ENCODE peak calls at places on chromosomes 16 and 17, in five cellular contexts. X, M, A, S and O are unnamed samples.

GRCh38 chr16:88723911-88724310 is 17.6 kb downstream of the CTU2 start:
- DNase-seq in A (no peak), M (no peak), X (no peak), S (no peak), O (no peak)

GRCh38 chr17:19410875-19411291 is at the start of gene RNF112:
- DNase-seq in X (no peak), M (no peak), A (no peak), S (no peak), O (no peak)

GRCh38 chr17:79842656-79843474 is 3.6 kb upstream of the CBX4 start:
- DNase-seq in X (no peak), S (no peak), A (no peak), M (peak), O (no peak)

GRCh38 chr17:80319999-80320344 is 59.3 kb downstream of the RNF213 start:
- DNase-seq in A (no peak), X (no peak), S (no peak), M (no peak), O (no peak)

GRCh38 chr17:57679906-57680695 is 65.0 kb downstream of the CCDC182 start:
- DNase-seq in S (no peak), M (no peak), A (no peak), X (no peak), O (no peak)

GRCh38 chr17:9968881-9969280 is 63.8 kb upstream of the RCVRN start:
- DNase-seq in X (no peak), A (no peak), M (no peak), S (no peak), O (no peak)

GRCh38 chr17:19647697-19648474 is 665 bp upstream of the ALDH3A2 start:
- DNase-seq in X (no peak), M (peak), A (no peak), S (no peak), O (no peak)

GRCh38 chr17:58344047-58344790 is 7.8 kb downstream of the SUPT4H1 start:
- DNase-seq in X (no peak), A (peak), M (peak), S (peak), O (no peak)

GRCh38 chr17:35160354-35161201 is 13.0 kb downstream of the UNC45B start:
- DNase-seq in S (peak), M (no peak), A (no peak), X (no peak), O (no peak)

GRCh38 chr17:33233855-33234228 is 59.3 kb downstream of the ASIC2 start:
- DNase-seq in M (no peak), A (no peak), S (no peak), X (no peak), O (no peak)

GRCh38 chr17:74713199-74713755 is 554 bp upstream of the CD300LF start:
- DNase-seq in A (no peak), M (no peak), S (no peak), X (no peak), O (no peak)

GRCh38 chr16:24853830-24854229 is 8.1 kb downstream of the SLC5A11 start:
- DNase-seq in X (no peak), S (no peak), M (no peak), A (no peak), O (no peak)

GRCh38 chr17:75749545-75750389 is 15.2 kb downstream of the GALK1 start:
- DNase-seq in X (no peak), M (peak), A (peak), S (peak), O (no peak)

GRCh38 chr17:7475764-7476422 is 3.5 kb downstream of the ZBTB4 start:
- DNase-seq in S (no peak), M (no peak), A (no peak), X (no peak), O (no peak)

GRCh38 chr17:81911277-81911961 is at the start of gene PCYT2:
- DNase-seq in S (peak), A (peak), X (peak), M (peak), O (no peak)

GRCh38 chr16:66115373-66115772 is 251.1 kb upstream of the CDH5 start:
- DNase-seq in X (no peak), S (no peak), M (no peak), A (no peak), O (no peak)

GRCh38 chr16:2769675-2770056 is 7.4 kb downstream of the ELOB start:
- DNase-seq in S (no peak), M (no peak), X (no peak), A (no peak), O (no peak)

GRCh38 chr16:84520778-84521770 is 16.6 kb upstream of the MEAK7 start:
- DNase-seq in X (no peak), A (no peak), S (no peak), M (no peak), O (no peak)

GRCh38 chr17:30950669-30951399 is 20.0 kb upstream of the RNF135 start:
- DNase-seq in X (peak), S (no peak), A (no peak), M (no peak), O (peak)

GRCh38 chr16:9192746-9193145 is 101.3 kb downstream of the HAPSTR1 start:
- DNase-seq in X (no peak), M (no peak), S (no peak), A (no peak), O (peak)

GRCh38 chr17:82350182-82351030 is 8.6 kb upstream of the TEX19 start:
- DNase-seq in M (peak), S (no peak), A (no peak), X (no peak), O (no peak)

GRCh38 chr16:88747588-88748301 is 37.3 kb downstream of the PIEZO1 start:
- DNase-seq in M (peak), A (no peak), S (no peak), X (no peak), O (no peak)

GRCh38 chr16:23987443-23987842 is 151.7 kb downstream of the PRKCB start:
- DNase-seq in A (no peak), M (no peak), S (no peak), X (no peak), O (no peak)

GRCh38 chr17:44266402-44267164 is 1.4 kb downstream of the SLC4A1 start:
- DNase-seq in X (no peak), S (no peak), M (no peak), A (no peak), O (no peak)

GRCh38 chr17:17792551-17793377 is 44.0 kb downstream of the SREBF1 start:
- DNase-seq in X (no peak), A (no peak), M (peak), S (peak), O (no peak)

GRCh38 chr16:53055603-53056527 is 1.1 kb downstream of the CHD9 start:
- DNase-seq in S (no peak), M (peak), X (peak), A (no peak), O (no peak)

GRCh38 chr17:7234100-7235012 is at the start of gene DVL2:
- DNase-seq in S (peak), X (peak), M (peak), A (peak), O (no peak)

GRCh38 chr16:7055443-7055842 is 277.2 kb upstream of the RBFOX1 start:
- DNase-seq in A (no peak), S (no peak), M (no peak), X (no peak), O (no peak)

GRCh38 chr16:12896562-12896961 is 4.8 kb upstream of the SHISA9 start:
- DNase-seq in X (no peak), M (no peak), A (no peak), S (no peak), O (peak)

GRCh38 chr16:4142268-4142667 is 26.0 kb upstream of the ADCY9 start:
- DNase-seq in S (peak), A (no peak), M (no peak), X (no peak), O (no peak)

GRCh38 chr17:42849451-42850157 is 1.4 kb upstream of the AOC3 start:
- DNase-seq in S (no peak), X (no peak), M (no peak), A (no peak), O (no peak)

GRCh38 chr16:70778901-70779309 is 22.1 kb downstream of the VAC14 start:
- DNase-seq in X (peak), A (no peak), M (no peak), S (no peak), O (peak)

GRCh38 chr17:51153210-51154072 is at the start of gene NME1:
- DNase-seq in X (peak), A (peak), S (peak), M (peak), O (peak)

GRCh38 chr17:18219016-18219415 is 6.4 kb upstream of the LLGL1 start:
- DNase-seq in M (no peak), A (no peak), S (no peak), X (no peak), O (no peak)

GRCh38 chr17:81845881-81846742 is 11.3 kb upstream of the PPP1R27 start:
- DNase-seq in M (no peak), S (no peak), A (no peak), X (no peak), O (no peak)

GRCh38 chr17:9907131-9907530 is 2.1 kb upstream of the RCVRN start:
- DNase-seq in X (no peak), M (no peak), A (no peak), S (no peak), O (no peak)